ENCODE peak calls at places on chromosomes 11 and 22, in seven cellular contexts. L, A, Y, E, B, C and W are unnamed samples.

GRCh38 chr22:30245985-30246901 is at the start of gene LIF:
- DNase-seq in L (peak), A (no peak), Y (no peak), E (no peak), B (peak), C (no peak), W (no peak)

GRCh38 chr22:48734961-48735360 is 1092.7 kb downstream of the BRD1 start:
- DNase-seq in L (no peak), A (no peak), Y (no peak), E (no peak), B (no peak), C (no peak), W (no peak)

GRCh38 chr11:75229466-75229865 is 11.1 kb upstream of the TPBGL start:
- DNase-seq in L (no peak), A (no peak), Y (no peak), E (no peak), B (no peak), C (no peak), W (no peak)

GRCh38 chr11:1289211-1289935 is 20.1 kb downstream of the TOLLIP start:
- DNase-seq in L (no peak), A (no peak), Y (no peak), E (no peak), B (no peak), C (no peak), W (no peak)

GRCh38 chr22:46074771-46075551 is 75.4 kb upstream of the PPARA start:
- DNase-seq in L (no peak), A (no peak), Y (peak), E (no peak), B (peak), C (no peak), W (no peak)

GRCh38 chr11:75383246-75383645 is 16.1 kb upstream of the RPS3 start:
- DNase-seq in L (no peak), A (no peak), Y (no peak), E (no peak), B (peak), C (no peak), W (no peak)

GRCh38 chr11:27421819-27422494 is 50.6 kb downstream of the LGR4 start:
- DNase-seq in L (no peak), A (no peak), Y (no peak), E (no peak), B (no peak), C (peak), W (no peak)

GRCh38 chr11:117444256-117445096 is 116.8 kb downstream of the CEP164 start:
- DNase-seq in L (no peak), A (no peak), Y (no peak), E (no peak), B (peak), C (no peak), W (no peak)

GRCh38 chr11:66727282-66727882 is 1.6 kb downstream of the SPTBN2 start:
- DNase-seq in L (no peak), A (no peak), Y (peak), E (no peak), B (no peak), C (no peak), W (peak)

GRCh38 chr22:49786976-49787843 is 40.5 kb downstream of the BRD1 start:
- DNase-seq in L (no peak), A (no peak), Y (no peak), E (no peak), B (peak), C (no peak), W (no peak)

GRCh38 chr11:27020736-27021135 is 19.9 kb upstream of the BBOX1 start:
- DNase-seq in L (no peak), A (no peak), Y (no peak), E (no peak), B (no peak), C (no peak), W (no peak)